ENCODE peak calls at places on chromosomes 7 and 10, in eight cellular contexts. H is A549, V is heart left ventricle, D is neural progenitor cell, Z is pancreas, O is lung, F is BE2C, Q is prostate gland. M is an unnamed sample.

GRCh38 chr10:98456688-98457482 is 10.2 kb upstream of the HPS1 start:
- DNase-seq in H (no peak), V (no peak), O (no peak), Z (no peak), F (no peak), D (peak; percentile 26), Q (no peak), M (no peak)

GRCh38 chr10:69498711-69499471 is 47.6 kb downstream of the TSPAN15 start:
- DNase-seq in Q (no peak), O (no peak), Z (no peak), H (no peak), V (peak; percentile 10), F (no peak), D (no peak), M (peak; percentile 34)

GRCh38 chr7:128728608-128729007 is 10.6 kb upstream of the CALU start:
- DNase-seq in O (no peak), F (no peak), Z (no peak), Q (no peak), H (no peak), D (no peak), V (no peak), M (no peak)

GRCh38 chr10:114362831-114363355 is 41.4 kb downstream of the AFAP1L2 start:
- DNase-seq in F (no peak), H (no peak), Z (no peak), V (no peak), D (no peak), Q (no peak), O (no peak), M (peak; percentile 18)

GRCh38 chr7:53446170-53446569 is 410.7 kb downstream of the POM121L12 start:
- DNase-seq in D (no peak), Z (no peak), V (no peak), O (no peak), H (no peak), Q (no peak), F (no peak), M (no peak)

GRCh38 chr7:24757799-24758275 is 573 bp upstream of the GSDME start:
- DNase-seq in H (peak; percentile 68), V (no peak), Q (no peak), D (peak; percentile 21), O (no peak), F (no peak), Z (no peak), M (peak; percentile 56)

GRCh38 chr10:56728349-56728748 is 367.3 kb upstream of the ZWINT start:
- DNase-seq in H (no peak), V (no peak), F (no peak), D (no peak), Q (no peak), Z (no peak), O (no peak), M (no peak)

GRCh38 chr10:88289342-88289741 is 293.8 kb downstream of the RNLS start:
- DNase-seq in Q (no peak), H (no peak), Z (no peak), V (no peak), F (no peak), D (no peak), O (no peak), M (no peak)

GRCh38 chr7:150376560-150376959 is 2.6 kb upstream of the ZNF775 start:
- DNase-seq in O (no peak), D (peak; percentile 4), Z (no peak), F (no peak), H (no peak), V (no peak), Q (no peak), M (peak; percentile 21)

GRCh38 chr7:150378115-150378852 is 846 bp upstream of the ZNF775 start:
- DNase-seq in D (peak; percentile 94), F (peak; percentile 70), Z (peak; percentile 73), H (peak; percentile 72), O (peak; percentile 54), Q (peak; percentile 59), V (peak; percentile 61), M (peak; percentile 84)

GRCh38 chr7:150375662-150376521 is 3.2 kb upstream of the ZNF775 start:
- DNase-seq in H (no peak), F (no peak), O (no peak), Z (no peak), Q (no peak), D (peak; percentile 2), V (no peak), M (peak; percentile 26)

GRCh38 chr7:150378853-150379589 is at the start of gene ZNF775:
- DNase-seq in F (peak; percentile 97), D (peak; percentile 99), H (peak; percentile 100), Z (peak; percentile 96), Q (peak; percentile 98), O (peak; percentile 96), V (peak; percentile 99), M (peak; percentile 95)

GRCh38 chr7:150377116-150377979 is 1.8 kb upstream of the ZNF775 start:
- DNase-seq in O (no peak), Z (no peak), H (no peak), D (peak; percentile 2), Q (no peak), V (no peak), F (no peak), M (peak; percentile 67)
- H3K4me1 ChIP-seq in O (no peaks in the 10 kb centered on the region), Z (peaks cover 31% of the 10 kb centered on the region), H (peaks cover 37% of the 10 kb centered on the region), D (peaks cover 27% of the 10 kb centered on the region), Q (peaks cover 20% of the 10 kb centered on the region), V (peaks cover 11% of the 10 kb centered on the region), F (no peaks in the 10 kb centered on the region), M (peaks cover 42% of the 10 kb centered on the region)

DNA sequence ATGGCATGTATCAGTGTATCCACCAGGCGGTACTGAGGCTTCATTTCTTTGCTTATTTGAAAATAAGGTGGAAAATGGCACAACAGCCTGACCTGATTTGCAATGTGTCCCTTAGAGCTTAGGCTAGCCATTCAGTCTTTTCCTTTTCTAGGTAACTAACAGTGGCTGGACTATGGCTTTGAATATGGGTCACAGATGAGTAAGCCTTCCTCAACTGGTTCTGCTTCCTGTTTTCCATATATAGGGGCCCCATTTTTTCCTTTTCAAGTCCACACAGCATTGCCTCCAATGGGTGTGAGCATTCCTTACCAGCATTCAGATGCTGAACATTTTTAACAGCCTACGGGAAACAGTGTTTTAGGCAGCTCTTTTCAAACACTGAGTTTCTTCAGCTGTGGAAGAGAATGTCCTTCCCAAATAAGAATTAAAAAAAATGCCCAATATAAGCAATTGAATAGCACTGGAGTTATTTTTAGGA is 3.9 kb upstream of the ITGB1 start:
- DNase-seq in V (no peak), H (no peak), D (no peak), O (no peak), Q (no peak), Z (no peak), F (no peak), M (no peak)
- TF ChIP-seq CTCF in V (no peak), H (peak; percentile 21), D (no peak), O (no peak), Q (no peak), Z (no peak), F (no peak), M (no peak)

GRCh38 chr7:155677688-155678087 is 33.2 kb downstream of the RBM33 start:
- DNase-seq in Z (no peak), V (no peak), H (no peak), Q (no peak), F (no peak), D (no peak), O (no peak), M (no peak)

GRCh38 chr7:155676052-155676451 is 31.6 kb downstream of the RBM33 start:
- DNase-seq in V (no peak), D (no peak), O (no peak), F (no peak), Z (no peak), Q (no peak), H (no peak), M (no peak)

GRCh38 chr7:155669717-155670505 is 25.4 kb downstream of the RBM33 start:
- DNase-seq in D (no peak), H (no peak), F (no peak), O (peak; percentile 77), Q (no peak), Z (no peak), V (no peak), M (no peak)

GRCh38 chr7:155670521-155670920 is 26.1 kb downstream of the RBM33 start:
- DNase-seq in F (no peak), H (no peak), Z (no peak), D (no peak), Q (no peak), V (no peak), O (no peak), M (no peak)

DNA sequence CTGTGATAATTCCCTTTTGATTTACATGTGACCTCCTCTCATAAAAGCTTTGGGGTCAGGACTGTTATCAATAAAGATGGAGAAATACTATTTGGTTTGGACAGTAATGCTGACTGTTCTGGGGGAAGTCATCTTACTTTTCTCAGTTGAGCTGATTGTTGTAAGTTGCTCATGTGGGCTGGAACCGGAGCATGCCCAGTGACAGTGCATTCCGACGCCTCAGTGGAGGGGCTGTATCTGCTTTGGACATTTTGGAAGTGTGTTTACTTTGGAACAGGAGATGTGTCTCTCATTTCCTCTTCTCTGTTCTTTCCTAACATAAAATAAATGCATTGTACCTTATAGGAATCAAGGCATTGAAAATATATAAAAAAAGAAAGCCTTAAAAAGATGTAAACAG is 30.1 kb downstream of the RBM33 start:
- DNase-seq in F (no peak), Q (no peak), Z (no peak), D (no peak), O (no peak), H (no peak), V (no peak), M (no peak)
- H3K4me1 ChIP-seq in F (no peaks in the 10 kb centered on the region), Q (peaks cover 3% of the 10 kb centered on the region), Z (no peaks in the 10 kb centered on the region), D (no peaks in the 10 kb centered on the region), O (peaks cover 26% of the 10 kb centered on the region), H (peaks cover 3% of the 10 kb centered on the region), V (peaks cover 10% of the 10 kb centered on the region), M (no peaks in the 10 kb centered on the region)

DNA sequence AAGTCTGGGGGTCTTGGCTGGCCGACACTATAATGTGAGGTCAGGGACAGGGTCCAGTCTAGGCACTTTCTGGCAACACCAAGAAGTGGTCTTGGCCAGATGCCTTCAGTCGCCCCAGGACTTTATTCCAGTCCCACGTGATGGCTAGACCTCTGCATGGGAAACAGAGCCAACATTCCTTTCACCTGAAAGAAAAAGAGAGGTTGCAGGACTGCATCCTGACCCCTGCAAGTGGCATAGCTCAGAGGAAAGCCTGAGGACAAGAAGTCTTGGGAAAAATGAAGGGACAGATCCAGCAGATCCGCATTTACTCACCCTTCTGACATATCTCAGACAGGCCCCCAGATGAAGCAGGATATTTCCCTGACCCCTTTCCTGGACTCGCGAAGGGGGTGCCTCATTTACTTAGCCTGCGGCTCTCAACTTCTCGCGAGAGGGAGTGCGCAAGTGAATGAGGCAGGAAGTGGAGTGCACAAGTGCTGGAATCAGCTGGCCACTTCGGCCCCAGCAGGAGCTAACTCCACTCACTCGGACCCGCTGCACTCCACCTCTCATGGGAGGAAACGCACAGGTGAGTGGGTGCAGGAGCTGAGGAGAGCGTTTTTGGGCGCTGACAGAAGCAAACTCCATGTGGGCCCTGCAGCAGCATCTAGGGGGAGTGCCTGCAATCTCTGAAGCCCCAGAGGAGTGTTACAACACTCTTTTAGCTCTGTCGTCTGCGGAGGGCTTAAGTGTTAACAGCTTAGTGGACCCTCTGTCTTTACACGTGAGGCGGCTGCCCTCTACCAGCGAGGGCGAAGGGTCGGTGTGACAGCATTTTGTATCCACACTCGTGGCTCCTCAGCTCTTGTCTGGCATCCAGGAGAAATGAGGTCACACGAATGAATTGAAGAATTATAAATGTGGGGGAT is 916.2 kb upstream of the GHITM start:
- DNase-seq in D (peak; percentile 49), F (no peak), O (no peak), H (no peak), Q (no peak), V (no peak), Z (no peak), M (no peak)
- TF ChIP-seq CTCF in D (no peak), F (no peak), O (no peak), H (no peak), Q (no peak), V (no peak), Z (no peak), M (no peak)

M was measured in Caco-2.